ENCODE peak calls at places on chromosome 1, in ten cellular contexts. A is hippocampal formation; R is psoas muscle; L is NCI-H1694 treated with DMSO at 0.1 percent for 48 hours; F is H9; G is mesendoderm; X is iris pigment epithelial cell; I is fibroblast of pulmonary artery; P is NCI-H774; O is activated T-helper 1 cell treated with anti-CD3 and anti-CD28 coated beads, Interleukin-2, amount 50 U/mL, for 16 hours. C is an unnamed sample.

GRCh38 chr1:243440406-243440805 is 184.6 kb downstream of the SDCCAG8 start:
- DNase-seq in L (peak), F (no peak), O (no peak), A (no peak), G (peak), P (no peak), R (no peak), I (no peak), X (no peak), C (no peak)

GRCh38 chr1:227883641-227884301 is 64.0 kb downstream of the WNT9A start:
- DNase-seq in F (no peak), A (no peak), O (no peak), I (no peak), L (no peak), P (no peak), R (peak), X (no peak), G (no peak), C (no peak)

GRCh38 chr1:59098668-59099067 is 198.2 kb upstream of the FGGY start:
- DNase-seq in X (no peak), I (no peak), A (no peak), P (no peak), L (no peak), F (no peak), O (no peak), R (no peak), G (no peak), C (no peak)

GRCh38 chr1:56491441-56491840 is 87.9 kb downstream of the PLPP3 start:
- DNase-seq in I (peak), L (no peak), X (peak), G (no peak), O (no peak), R (no peak), P (no peak), A (no peak), F (no peak), C (no peak)

GRCh38 chr1:209176866-209177430 is 406.6 kb upstream of the CAMK1G start:
- DNase-seq in P (no peak), G (no peak), F (no peak), X (no peak), I (no peak), L (no peak), A (no peak), O (no peak), R (no peak), C (no peak)

GRCh38 chr1:230966358-230966873 is 12.2 kb downstream of the TTC13 start:
- DNase-seq in X (no peak), R (no peak), I (no peak), F (no peak), G (no peak), P (no peak), O (no peak), A (no peak), L (no peak), C (no peak)

GRCh38 chr1:244209955-244210354 is 158.9 kb downstream of the ZBTB18 start:
- DNase-seq in F (no peak), I (no peak), O (no peak), L (no peak), X (peak), P (no peak), A (no peak), R (no peak), G (no peak), C (no peak)

GRCh38 chr1:113201560-113201959 is 128.6 kb downstream of the LRIG2 start:
- DNase-seq in A (no peak), X (no peak), R (no peak), I (no peak), P (no peak), G (no peak), L (no peak), F (no peak), O (no peak), C (no peak)

GRCh38 chr1:199759268-199759724 is 268.2 kb upstream of the NR5A2 start:
- DNase-seq in G (peak), F (no peak), O (no peak), R (no peak), I (peak), X (peak), L (no peak), P (no peak), A (no peak), C (no peak)

GRCh38 chr1:9164537-9164910 is 35.6 kb upstream of the GPR157 start:
- DNase-seq in A (no peak), F (no peak), P (no peak), G (no peak), X (no peak), L (no peak), O (no peak), R (no peak), I (no peak), C (no peak)

GRCh38 chr1:28392027-28392652 is 22.6 kb downstream of the PHACTR4 start:
- DNase-seq in L (no peak), I (peak), G (no peak), F (no peak), O (no peak), A (no peak), R (no peak), P (no peak), X (peak), C (no peak)

GRCh38 chr1:222582099-222582774 is 7.5 kb downstream of the TAF1A start:
- DNase-seq in O (no peak), F (no peak), A (no peak), R (no peak), P (no peak), I (peak), X (peak), G (peak), L (no peak), C (no peak)

GRCh38 chr1:19405761-19406481 is 79.4 kb downstream of the CAPZB start:
- DNase-seq in G (no peak), A (peak), X (peak), O (no peak), L (peak), R (no peak), I (no peak), F (no peak), P (no peak), C (no peak)

GRCh38 chr1:16367968-16368910 is 1.2 kb downstream of the SZRD1 start:
- DNase-seq in F (no peak), I (peak), P (no peak), L (no peak), G (peak), A (no peak), O (no peak), X (peak), R (peak), C (no peak)

GRCh38 chr1:160400646-160401486 is 502 bp downstream of the VANGL2 start:
- DNase-seq in A (no peak), O (no peak), X (no peak), G (no peak), I (no peak), F (peak), R (no peak), P (no peak), L (no peak), C (no peak)

GRCh38 chr1:202164271-202165037 is 4.1 kb upstream of the PTPN7 start:
- DNase-seq in R (no peak), O (peak), A (no peak), L (no peak), P (no peak), G (no peak), X (no peak), I (no peak), F (no peak), C (no peak)

GRCh38 chr1:192974701-192975100 is 84.5 kb downstream of the UCHL5 start:
- DNase-seq in X (peak), L (no peak), G (no peak), A (no peak), P (no peak), O (no peak), R (no peak), F (no peak), I (peak), C (no peak)

GRCh38 chr1:155320661-155321576 is at the start of gene RUSC1:
- DNase-seq in L (no peak), I (peak), A (peak), X (peak), G (peak), O (peak), R (peak), P (no peak), F (peak), C (peak)

GRCh38 chr1:31562707-31563360 is 13.5 kb upstream of the TINAGL1 start:
- DNase-seq in O (no peak), I (no peak), G (peak), R (no peak), L (no peak), F (peak), X (peak), P (no peak), A (no peak), C (no peak)

GRCh38 chr1:145846191-145846590 is 761 bp downstream of the NUDT17 start:
- DNase-seq in L (peak), A (no peak), O (no peak), I (peak), P (no peak), F (peak), X (peak), G (peak), R (no peak), C (no peak)

GRCh38 chr1:173869108-173869359 is 854 bp downstream of the ZBTB37 start:
- DNase-seq in A (no peak), L (no peak), F (no peak), P (no peak), X (no peak), R (no peak), O (no peak), I (no peak), G (no peak), C (no peak)

GRCh38 chr1:32724678-32725594 is 22.4 kb upstream of the SYNC start:
- DNase-seq in X (peak), O (no peak), F (peak), I (peak), L (peak), A (no peak), P (peak), R (peak), G (peak), C (no peak)

C was measured in putamen.